ENCODE peak calls at places on chromosomes 16 and 17, in four cellular contexts. W, I, G and P are unnamed samples.

GRCh38 chr16:69143116-69143515 is 10.7 kb downstream of the UTP4 start:
- DNase-seq in I (no peak), G (no peak), W (no peak), P (no peak)

GRCh38 chr17:77256710-77257109 is 115.9 kb downstream of the SEC14L1 start:
- DNase-seq in I (no peak), G (no peak), W (no peak), P (no peak)

GRCh38 chr16:9957002-9957401 is 225.2 kb downstream of the GRIN2A start:
- DNase-seq in I (no peak), G (no peak), W (no peak), P (no peak)

GRCh38 chr17:44940321-44940720 is 7.3 kb downstream of the KIF18B start:
- DNase-seq in G (no peak), I (no peak), W (no peak), P (no peak)

GRCh38 chr16:27806986-27807385 is 256.5 kb downstream of the GSG1L start:
- DNase-seq in I (no peak), W (no peak), G (no peak), P (no peak)

GRCh38 chr17:42329025-42329976 is 41.0 kb downstream of the STAT5A start:
- DNase-seq in W (no peak), G (no peak), I (no peak), P (peak)

GRCh38 chr16:78237856-78238255 is 138.4 kb downstream of the WWOX start:
- DNase-seq in I (no peak), G (no peak), W (no peak), P (no peak)

GRCh38 chr16:16086653-16087446 is 136.4 kb downstream of the ABCC6 start:
- DNase-seq in W (no peak), I (no peak), G (no peak), P (no peak)

GRCh38 chr16:79599256-79599836 is 1.2 kb downstream of the MAF start:
- DNase-seq in I (peak), W (no peak), G (peak), P (peak)

GRCh38 chr16:53502331-53503269 is at the start of gene AKTIP:
- DNase-seq in W (peak), I (peak), G (no peak), P (peak)

GRCh38 chr17:77617516-77617915 is 341.0 kb upstream of the TNRC6C start:
- DNase-seq in G (no peak), W (no peak), I (peak), P (no peak)

GRCh38 chr16:86089986-86090385 is 191.0 kb downstream of the IRF8 start:
- DNase-seq in W (no peak), I (peak), G (no peak), P (no peak)

GRCh38 chr16:79334127-79334526 is 266.4 kb downstream of the MAF start:
- DNase-seq in G (no peak), W (no peak), I (no peak), P (peak)

GRCh38 chr17:19002805-19003542 is 1.6 kb downstream of the FAM83G start:
- DNase-seq in W (no peak), I (no peak), G (no peak), P (no peak)

GRCh38 chr17:13114601-13115024 is 96.8 kb upstream of the ELAC2 start:
- DNase-seq in I (no peak), G (no peak), W (peak), P (peak)

GRCh38 chr16:86476956-86477530 is 33.3 kb upstream of the FOXF1 start:
- DNase-seq in G (no peak), I (no peak), W (no peak), P (no peak)

GRCh38 chr17:68383120-68383442 is 74.2 kb downstream of the WIPI1 start:
- DNase-seq in G (no peak), W (no peak), I (no peak), P (no peak)

GRCh38 chr17:14604920-14605599 is 304.2 kb downstream of the HS3ST3B1 start:
- DNase-seq in I (no peak), W (no peak), G (no peak), P (no peak)

GRCh38 chr16:50297301-50298074 is 31.1 kb downstream of the ADCY7 start:
- DNase-seq in W (no peak), G (no peak), I (peak), P (peak)

GRCh38 chr17:74513987-74514631 is 17.2 kb downstream of the CD300LB start:
- DNase-seq in I (no peak), W (peak), G (peak), P (peak)

GRCh38 chr16:709651-710499 is 4.3 kb upstream of the FBXL16 start:
- DNase-seq in G (no peak), I (no peak), W (no peak), P (peak)

GRCh38 chr17:73624496-73624988 is 19.7 kb downstream of the SDK2 start:
- DNase-seq in G (no peak), W (no peak), I (no peak), P (no peak)

GRCh38 chr16:63787014-63787413 is 1334.8 kb downstream of the CDH11 start:
- DNase-seq in W (no peak), I (no peak), G (no peak), P (peak)

GRCh38 chr17:76697702-76698465 is 12.9 kb downstream of the MXRA7 start:
- DNase-seq in I (no peak), W (no peak), G (no peak), P (peak)

GRCh38 chr17:28334176-28334575 is 1.1 kb downstream of the IFT20 start:
- DNase-seq in I (no peak), G (no peak), W (no peak), P (no peak)
- H3K4me3 ChIP-seq in I (peak), G (no peak), W (peak), P (peak)

DNA sequence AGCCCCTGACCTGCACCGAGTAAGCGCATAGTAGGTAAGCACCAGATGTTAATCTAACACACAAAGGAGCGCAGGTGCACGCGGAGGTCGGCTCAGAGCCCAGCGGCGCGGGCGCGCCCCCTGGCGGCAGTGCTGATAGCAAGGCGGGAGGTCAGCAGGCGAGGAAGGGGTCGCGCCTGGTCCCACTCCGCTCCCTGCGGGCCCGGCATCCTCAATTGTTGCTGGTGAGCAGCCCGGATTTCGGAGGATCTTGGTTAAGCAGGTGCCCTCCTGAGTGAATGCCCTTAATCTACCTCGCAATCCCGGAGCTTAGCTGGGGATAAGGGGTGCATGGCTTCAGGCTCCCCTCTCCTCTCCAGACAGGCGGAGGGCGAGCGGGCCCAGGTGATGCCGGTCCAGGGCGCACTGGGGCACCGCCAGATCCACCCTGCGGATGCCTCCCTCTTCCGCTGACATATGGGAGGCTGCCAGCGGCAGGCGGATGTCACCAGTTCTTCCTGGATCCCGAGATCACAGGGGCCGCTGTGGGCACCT is 4.0 kb upstream of the WNT3 start:
- DNase-seq in W (no peak), G (no peak), I (peak), P (no peak)
- H3K4me3 ChIP-seq in W (no peak), G (no peak), I (no peak), P (no peak)

GRCh38 chr17:81164464-81165245 is 652 bp upstream of the PVALEF start:
- DNase-seq in W (peak), G (no peak), I (no peak), P (peak)
- H3K4me3 ChIP-seq in W (peak), G (no peak), I (no peak), P (peak)

GRCh38 chr17:3979276-3979583 is 15.0 kb upstream of the ATP2A3 start:
- DNase-seq in W (no peak), G (no peak), I (no peak), P (no peak)

GRCh38 chr17:3978421-3979275 is 14.4 kb upstream of the ATP2A3 start:
- DNase-seq in W (peak), G (no peak), I (no peak), P (no peak)

GRCh38 chr17:3974980-3975379 is 10.7 kb upstream of the ATP2A3 start:
- DNase-seq in I (peak), W (no peak), G (no peak), P (no peak)

GRCh38 chr17:3977387-3977786 is 13.2 kb upstream of the ATP2A3 start:
- DNase-seq in I (no peak), W (no peak), G (no peak), P (peak)

GRCh38 chr17:3976675-3977171 is 12.5 kb upstream of the ATP2A3 start:
- DNase-seq in W (peak), G (no peak), I (peak), P (no peak)
- H3K4me3 ChIP-seq in W (no peak), G (no peak), I (no peak), P (no peak)

GRCh38 chr17:72122002-72122310 is 1.1 kb downstream of the SOX9 start:
- DNase-seq in W (no peak), G (no peak), I (no peak), P (peak)
- H3K4me3 ChIP-seq in W (peak), G (no peak), I (peak), P (peak)

GRCh38 chr17:29714146-29714545 is 91.4 kb upstream of the CORO6 start:
- DNase-seq in G (no peak), I (no peak), W (no peak), P (no peak)
- H3K4me3 ChIP-seq in G (no peak), I (no peak), W (no peak), P (no peak)

GRCh38 chr16:66948034-66948821 is 12.8 kb upstream of the CES3 start:
- DNase-seq in I (no peak), G (no peak), W (peak), P (no peak)
- H3K4me3 ChIP-seq in I (peak), G (peak), W (peak), P (no peak)

DNA sequence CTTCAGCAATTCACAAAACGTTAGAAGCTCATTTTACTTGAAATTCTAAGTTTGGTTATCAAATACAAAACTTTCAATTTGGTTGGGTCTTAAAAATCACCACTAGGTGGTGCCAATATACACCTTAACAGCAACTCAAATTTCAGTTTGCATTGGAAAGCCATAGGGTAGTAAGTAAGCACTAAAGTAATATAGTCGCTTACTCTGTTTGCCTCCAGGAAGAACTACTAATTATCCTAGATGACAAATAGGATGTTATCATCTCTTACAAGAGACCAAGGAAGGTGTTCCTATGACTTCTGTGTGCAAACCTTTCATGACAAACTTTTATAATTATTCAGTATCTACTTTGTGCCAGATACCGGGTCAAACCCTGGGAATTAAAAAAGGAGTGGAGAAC is 93.3 kb downstream of the MYO1D start:
- DNase-seq in G (no peak), W (no peak), I (no peak), P (peak)
- H3K4me3 ChIP-seq in G (no peak), W (no peak), I (no peak), P (no peak)

DNA sequence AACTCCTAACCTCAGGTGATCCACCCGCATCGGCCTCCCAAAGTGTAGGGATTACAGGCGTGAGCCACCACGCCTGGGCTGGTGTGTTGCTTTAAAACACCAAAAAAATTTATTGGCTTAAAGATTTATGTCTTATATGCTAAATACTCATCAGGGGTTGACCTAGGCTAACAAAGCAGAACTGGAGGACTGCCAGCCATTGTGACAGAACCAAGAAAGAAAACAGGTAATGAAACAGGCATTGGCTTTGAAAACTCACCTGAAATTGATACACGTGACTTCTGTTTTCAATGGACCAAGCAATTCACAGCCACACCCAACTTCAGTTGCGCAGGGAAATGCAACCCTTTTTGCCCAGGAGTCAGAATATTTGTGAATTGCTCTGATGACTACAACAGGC is 4.9 kb upstream of the PHAF1 start:
- DNase-seq in I (no peak), G (no peak), W (no peak), P (no peak)
- H3K4me3 ChIP-seq in I (no peak), G (no peak), W (no peak), P (no peak)

GRCh38 chr16:11296351-11296705 is 15.2 kb upstream of the PRM1 start:
- DNase-seq in G (no peak), I (no peak), W (no peak), P (no peak)

GRCh38 chr16:11298143-11298900 is 17.2 kb upstream of the PRM1 start:
- DNase-seq in W (no peak), G (no peak), I (no peak), P (no peak)

GRCh38 chr16:11296706-11297491 is 15.8 kb upstream of the PRM1 start:
- DNase-seq in W (peak), G (no peak), I (no peak), P (no peak)

GRCh38 chr16:11295672-11296071 is 14.5 kb upstream of the PRM1 start:
- DNase-seq in I (no peak), G (no peak), W (no peak), P (no peak)

DNA sequence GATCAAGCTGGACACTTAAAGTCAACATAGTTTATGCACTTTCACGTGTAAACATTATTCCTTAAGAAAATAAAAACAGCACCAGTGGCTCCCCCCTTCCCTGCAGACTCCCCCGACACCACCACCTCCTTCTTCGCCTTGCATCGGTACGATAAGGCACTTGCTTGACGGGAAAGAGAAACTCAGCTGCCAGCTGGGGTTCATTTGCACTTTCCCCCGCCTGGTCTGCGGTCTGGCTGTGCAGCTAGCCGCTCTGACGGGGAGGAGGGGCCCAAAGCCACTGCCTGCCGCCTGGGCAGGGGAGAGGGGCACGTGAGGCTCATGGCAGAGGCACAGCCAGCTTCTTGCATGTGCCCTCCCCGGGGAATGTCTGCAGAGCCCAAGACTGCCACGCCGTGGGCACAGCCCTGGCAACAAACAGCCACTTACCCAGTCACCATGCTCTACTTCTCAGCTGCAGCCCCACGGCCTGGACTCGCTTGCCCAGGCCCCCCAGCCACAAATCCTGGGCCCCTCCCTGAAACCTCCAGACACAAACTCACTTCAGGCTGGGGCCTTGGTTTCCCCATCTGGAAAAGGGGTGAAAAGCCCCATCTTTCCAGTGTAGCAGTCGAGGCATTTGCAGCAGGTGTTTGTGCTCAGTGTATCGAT is 16.5 kb upstream of the PRM1 start:
- DNase-seq in G (peak), W (peak), I (peak), P (peak)
- H3K4me3 ChIP-seq in G (peak), W (peak), I (peak), P (no peak)